ENCODE peak calls at places on chromosomes 6 and 20, in eight cellular contexts. E, Z, P, R, S, O, J and Q are unnamed samples.

GRCh38 chr6:112007254-112007653 is 46.6 kb upstream of the CCN6 start:
- DNase-seq in Z (no peak), J (no peak), S (no peak), O (no peak), R (no peak), P (no peak), E (no peak), Q (no peak)

GRCh38 chr20:10300582-10301108 is 82.0 kb downstream of the SNAP25 start:
- DNase-seq in R (no peak), P (no peak), S (no peak), J (no peak), O (no peak), E (no peak), Z (no peak), Q (no peak)

GRCh38 chr20:9534025-9534424 is 19.6 kb downstream of the LAMP5 start:
- DNase-seq in S (no peak), J (no peak), E (no peak), P (no peak), Z (no peak), O (no peak), R (no peak), Q (no peak)

GRCh38 chr6:85185977-85186376 is 263.9 kb upstream of the NT5E start:
- DNase-seq in P (no peak), O (no peak), R (no peak), E (no peak), J (no peak), S (no peak), Z (no peak), Q (no peak)

GRCh38 chr6:23173231-23173630 is 603.9 kb downstream of the HDGFL1 start:
- DNase-seq in R (no peak), J (no peak), O (peak; percentile 8), S (no peak), E (no peak), Z (no peak), P (no peak), Q (no peak)

GRCh38 chr6:139448998-139449610 is 74.7 kb upstream of the CITED2 start:
- DNase-seq in R (no peak), P (no peak), Z (no peak), E (no peak), J (no peak), S (no peak), O (no peak), Q (no peak)

GRCh38 chr6:69880570-69880969 is 14.2 kb downstream of the COL19A1 start:
- DNase-seq in Z (no peak), R (no peak), S (no peak), E (no peak), P (no peak), J (no peak), O (no peak), Q (no peak)

GRCh38 chr20:49324306-49324705 is 46.4 kb upstream of the ZNFX1 start:
- DNase-seq in R (no peak), E (no peak), S (no peak), Z (no peak), O (no peak), J (no peak), P (no peak), Q (no peak)